ENCODE peak calls at places on chromosomes 11 and 22, in five cellular contexts. One of them, this sample, is unnamed.

GRCh38 chr11:77065878-77066228 is 918 bp upstream of the CAPN5 start:
- DNase-seq in GM12864: no peak
- DNase-seq in EH: peak; percentile 59
- DNase-seq in iPS DF 6.9: no peak
- DNase-seq in stomach: no peak
- DNase-seq in this sample: no peak

GRCh38 chr11:19418221-19418620 is 177.5 kb upstream of the E2F8 start:
- DNase-seq in iPS DF 6.9: no peak
- DNase-seq in GM12864: no peak
- DNase-seq in EH: no peak
- DNase-seq in stomach: no peak
- DNase-seq in this sample: no peak

GRCh38 chr11:64245797-64246623 is 733 bp downstream of the PPP1R14B start:
- DNase-seq in iPS DF 6.9: no peak
- DNase-seq in GM12864: no peak
- DNase-seq in EH: peak; percentile 95
- DNase-seq in stomach: peak; percentile 70
- DNase-seq in this sample: peak; percentile 60

GRCh38 chr11:2929880-2930704 is 872 bp upstream of the PHLDA2 start:
- DNase-seq in GM12864: no peak
- DNase-seq in stomach: peak; percentile 52
- DNase-seq in iPS DF 6.9: no peak
- DNase-seq in EH: peak; percentile 78
- DNase-seq in this sample: peak; percentile 69

GRCh38 chr11:115503083-115503885 is 931 bp downstream of the CADM1 start:
- DNase-seq in EH: peak; percentile 73
- DNase-seq in GM12864: peak; percentile 26
- DNase-seq in iPS DF 6.9: no peak
- DNase-seq in stomach: peak; percentile 69
- DNase-seq in this sample: peak; percentile 80

GRCh38 chr11:64037027-64037633 is 1.4 kb downstream of the FLRT1 start:
- DNase-seq in GM12864: no peak
- DNase-seq in stomach: no peak
- DNase-seq in EH: no peak
- DNase-seq in iPS DF 6.9: no peak
- DNase-seq in this sample: no peak

GRCh38 chr11:111413849-111414248 is 34.8 kb upstream of the POU2AF1 start:
- DNase-seq in GM12864: no peak
- DNase-seq in EH: no peak
- DNase-seq in iPS DF 6.9: no peak
- DNase-seq in stomach: no peak
- DNase-seq in this sample: no peak

GRCh38 chr22:28605362-28605761 is 74.3 kb downstream of the TTC28 start:
- DNase-seq in EH: no peak
- DNase-seq in stomach: no peak
- DNase-seq in iPS DF 6.9: no peak
- DNase-seq in GM12864: no peak
- DNase-seq in this sample: no peak

GRCh38 chr11:59224419-59224928 is 11.7 kb upstream of the MPEG1 start:
- DNase-seq in GM12864: no peak
- DNase-seq in stomach: no peak
- DNase-seq in EH: no peak
- DNase-seq in iPS DF 6.9: no peak
- DNase-seq in this sample: no peak

GRCh38 chr11:126282742-126283591 is at the start of gene TIRAP:
- DNase-seq in GM12864: no peak
- DNase-seq in iPS DF 6.9: no peak
- DNase-seq in EH: peak; percentile 69
- DNase-seq in stomach: peak; percentile 73
- DNase-seq in this sample: peak; percentile 67

GRCh38 chr11:62709262-62710000 is 2.0 kb downstream of the GNG3 start:
- DNase-seq in stomach: peak; percentile 98
- DNase-seq in iPS DF 6.9: peak; percentile 97
- DNase-seq in GM12864: peak; percentile 95
- DNase-seq in EH: peak; percentile 99
- DNase-seq in this sample: peak; percentile 99

GRCh38 chr11:45041556-45041955 is 90.9 kb upstream of the TP53I11 start:
- DNase-seq in GM12864: no peak
- DNase-seq in iPS DF 6.9: no peak
- DNase-seq in stomach: no peak
- DNase-seq in EH: no peak
- DNase-seq in this sample: peak; percentile 97

GRCh38 chr11:41522391-41522790 is 62.9 kb upstream of the LRRC4C start:
- DNase-seq in iPS DF 6.9: no peak
- DNase-seq in EH: peak; percentile 55
- DNase-seq in GM12864: no peak
- DNase-seq in stomach: no peak
- DNase-seq in this sample: no peak

This sample was measured in NCI-H146.